ENCODE peak calls at places on chromosomes 5 and 9, in nine cellular contexts. R is K562; Z is stimulated activated CD4-positive, alpha-beta T cell treated with anti-CD3 and anti-CD28 coated beads, Interleukin-2, amount 100 ng/mL, for 48 hours; U is AG04450; W is activated T-helper 1 cell treated with Interleukin-2 at 50 U/mL for 16 hours; F is erythroblast; M is endothelial cell of umbilical vein; O is memory B cell; X is stimulated activated CD8-positive, alpha-beta memory T cell treated with anti-CD3 and anti-CD28 coated beads, Interleukin-15, amount 100 ng/mL, for 24 hours. P is an unnamed sample.

GRCh38 chr9:123339666-123340414 is 16.2 kb upstream of the CRB2 start:
- DNase-seq in X (peak; percentile 11), Z (peak; percentile 42), M (no peak), O (peak; percentile 47), F (no peak), W (no peak), R (no peak), U (no peak), P (no peak)

GRCh38 chr5:13987843-13988464 is 43.5 kb upstream of the DNAH5 start:
- DNase-seq in R (peak; percentile 78), F (peak; percentile 63), U (peak; percentile 55), X (no peak), M (peak; percentile 64), Z (peak; percentile 16), O (peak; percentile 46), W (no peak), P (no peak)

GRCh38 chr9:14846871-14847311 is 63.3 kb downstream of the FREM1 start:
- DNase-seq in W (peak; percentile 6), M (peak; percentile 28), O (peak; percentile 0), Z (peak; percentile 65), U (no peak), X (peak; percentile 26), F (peak; percentile 74), R (peak; percentile 58), P (peak; percentile 41)

GRCh38 chr5:16350816-16351215 is 114.8 kb downstream of the ZNF622 start:
- DNase-seq in F (no peak), Z (no peak), O (no peak), U (no peak), M (no peak), R (no peak), X (no peak), W (no peak), P (no peak)

GRCh38 chr9:107299437-107299836 is 16.4 kb downstream of the RAD23B start:
- DNase-seq in R (no peak), M (peak; percentile 33), O (no peak), F (peak; percentile 10), X (no peak), W (no peak), Z (no peak), U (no peak), P (no peak)

GRCh38 chr5:155260798-155261197 is 247.2 kb downstream of the KIF4B start:
- DNase-seq in X (no peak), O (no peak), M (no peak), U (no peak), W (no peak), R (no peak), Z (no peak), F (peak; percentile 21), P (no peak)

GRCh38 chr5:54832846-54833245 is 152.5 kb downstream of the ESM1 start:
- DNase-seq in U (no peak), F (no peak), Z (no peak), O (peak; percentile 13), M (no peak), W (no peak), X (no peak), R (no peak), P (no peak)

GRCh38 chr9:72042928-72043327 is 17.5 kb downstream of the C9orf57 start:
- DNase-seq in Z (no peak), M (no peak), W (no peak), F (no peak), X (no peak), O (no peak), U (no peak), R (no peak), P (no peak)

GRCh38 chr5:6856658-6857057 is 143.4 kb downstream of the TENT4A start:
- DNase-seq in Z (no peak), O (no peak), X (no peak), M (no peak), R (no peak), F (no peak), U (no peak), W (no peak), P (no peak)

GRCh38 chr5:124655943-124656459 is 90.4 kb downstream of the ZNF608 start:
- DNase-seq in R (peak; percentile 73), X (no peak), F (peak; percentile 39), W (no peak), Z (no peak), O (no peak), M (peak; percentile 97), U (peak; percentile 56), P (no peak)

GRCh38 chr9:33506626-33507370 is 17.3 kb upstream of the ANKRD18B start:
- DNase-seq in M (peak; percentile 94), W (no peak), X (no peak), U (peak; percentile 87), F (peak; percentile 78), R (no peak), O (no peak), Z (no peak), P (no peak)

GRCh38 chr5:133662578-133662977 is 50.2 kb upstream of the FSTL4 start:
- DNase-seq in F (no peak), O (no peak), U (no peak), R (no peak), Z (no peak), M (no peak), X (no peak), W (no peak), P (no peak)

GRCh38 chr5:178573216-178573615 is 17.0 kb downstream of the COL23A1 start:
- DNase-seq in M (no peak), U (no peak), Z (no peak), R (no peak), X (no peak), W (no peak), O (no peak), F (no peak), P (no peak)